ENCODE peak calls at places on chromosomes 3 and 15, in seven cellular contexts. E is AG20443, M is MM.1S, A is kidney, R is GM13977, V is cardiac fibroblast, Q is KBM-7. F is an unnamed sample.

GRCh38 chr3:31695280-31696008 is 162.7 kb downstream of the STT3B start:
- DNase-seq in E (no peak), M (no peak), A (no peak), R (peak; percentile 32), V (peak; percentile 13), Q (peak; percentile 65), F (no peak)

GRCh38 chr15:82197734-82198594 is 64.6 kb downstream of the EFL1 start:
- DNase-seq in E (peak; percentile 83), M (peak; percentile 55), A (no peak), R (peak; percentile 60), V (peak; percentile 84), Q (peak; percentile 86), F (peak; percentile 77)

GRCh38 chr15:63075072-63075995 is 32.8 kb downstream of the TPM1 start:
- DNase-seq in E (no peak), M (no peak), A (no peak), R (no peak), V (peak; percentile 27), Q (no peak), F (no peak)

GRCh38 chr3:115004201-115005140 is 142.6 kb downstream of the ZBTB20 start:
- DNase-seq in E (no peak), M (no peak), A (no peak), R (no peak), V (no peak), Q (no peak), F (no peak)

GRCh38 chr3:53729618-53730017 is 116.6 kb downstream of the CHDH start:
- DNase-seq in E (no peak), M (no peak), A (no peak), R (peak; percentile 45), V (no peak), Q (no peak), F (no peak)

GRCh38 chr15:98312913-98313312 is 335.4 kb upstream of the IGF1R start:
- DNase-seq in E (no peak), M (no peak), A (no peak), R (no peak), V (no peak), Q (no peak), F (no peak)

GRCh38 chr3:35523838-35524237 is 115.5 kb upstream of the ARPP21 start:
- DNase-seq in E (no peak), M (no peak), A (no peak), R (no peak), V (peak; percentile 66), Q (no peak), F (no peak)

GRCh38 chr3:31903686-31904431 is 77.2 kb downstream of the OSBPL10 start:
- DNase-seq in E (no peak), M (no peak), A (no peak), R (no peak), V (no peak), Q (peak; percentile 5), F (no peak)

GRCh38 chr3:188415196-188415595 is 261.2 kb downstream of the LPP start:
- DNase-seq in E (no peak), M (no peak), A (no peak), R (no peak), V (no peak), Q (no peak), F (no peak)

F was measured in AG08395.